ENCODE peak calls at places on chromosome 14, in nine cellular contexts. K is HEK293T; B is naive thymus-derived CD8-positive, alpha-beta T cell; Z is posterior cingulate gyrus; S is lower leg skin; I is HuH-7; D is right atrium auricular region; H is non-pigmented ciliary epithelial cell; L is coronary artery. P is an unnamed sample.

GRCh38 chr14:33475623-33476022 is 475.3 kb downstream of the EGLN3 start:
- DNase-seq in K (peak), Z (peak), D (no peak), S (no peak), I (no peak), L (no peak), H (peak), B (no peak), P (no peak)

GRCh38 chr14:64707661-64708060 is 3.4 kb downstream of the PLEKHG3 start:
- DNase-seq in H (peak), B (no peak), Z (no peak), L (peak), I (peak), D (no peak), S (peak), K (no peak), P (no peak)

GRCh38 chr14:69504775-69505174 is 20.2 kb downstream of the PLEKHD1 start:
- DNase-seq in Z (no peak), B (no peak), I (no peak), H (no peak), L (no peak), K (no peak), D (no peak), S (no peak), P (no peak)

GRCh38 chr14:92135269-92135668 is 13.5 kb downstream of the CPSF2 start:
- DNase-seq in B (no peak), I (no peak), Z (no peak), H (no peak), L (no peak), K (no peak), S (no peak), D (no peak), P (no peak)

GRCh38 chr14:24803933-24804494 is 170.0 kb upstream of the GZMB start:
- DNase-seq in D (no peak), Z (no peak), L (no peak), S (no peak), H (no peak), K (no peak), B (no peak), I (no peak), P (no peak)

GRCh38 chr14:78130356-78130755 is 39.8 kb upstream of the NRXN3 start:
- DNase-seq in D (no peak), Z (no peak), L (no peak), I (no peak), K (no peak), S (no peak), B (no peak), H (no peak), P (no peak)

GRCh38 chr14:30034049-30034635 is 106.5 kb upstream of the PRKD1 start:
- DNase-seq in K (no peak), L (no peak), H (no peak), D (no peak), Z (no peak), S (no peak), B (no peak), I (no peak), P (no peak)

GRCh38 chr14:36660736-36661505 is 739 bp upstream of the PAX9 start:
- DNase-seq in Z (no peak), D (no peak), I (no peak), H (no peak), B (no peak), K (no peak), S (no peak), L (no peak), P (no peak)

GRCh38 chr14:76773188-76773885 is 12.1 kb downstream of the VASH1 start:
- DNase-seq in K (no peak), B (no peak), Z (no peak), D (peak), I (no peak), L (peak), S (peak), H (peak), P (no peak)

GRCh38 chr14:68518910-68519686 is 273.8 kb downstream of the ZFP36L1 start:
- DNase-seq in H (no peak), I (no peak), S (peak), L (no peak), K (no peak), B (no peak), Z (no peak), D (peak), P (no peak)

GRCh38 chr14:75232597-75232996 is 46.0 kb upstream of the FOS start:
- DNase-seq in S (no peak), Z (no peak), H (no peak), K (no peak), B (peak), I (no peak), D (no peak), L (no peak), P (peak)

GRCh38 chr14:79920180-79920579 is 291.1 kb downstream of the DIO2 start:
- DNase-seq in Z (no peak), B (no peak), H (no peak), S (no peak), L (no peak), I (no peak), K (no peak), D (no peak), P (no peak)

GRCh38 chr14:29242755-29243340 is 476.3 kb downstream of the FOXG1 start:
- DNase-seq in D (no peak), B (no peak), S (no peak), K (no peak), I (no peak), H (no peak), Z (no peak), L (no peak), P (no peak)

GRCh38 chr14:91256661-91257060 is 12.2 kb upstream of the GPR68 start:
- DNase-seq in K (no peak), S (no peak), L (no peak), I (no peak), H (no peak), D (no peak), B (no peak), Z (no peak), P (no peak)

GRCh38 chr14:51419685-51420084 is 179.6 kb downstream of the TMX1 start:
- DNase-seq in Z (no peak), K (no peak), B (peak), H (no peak), S (no peak), I (no peak), L (no peak), D (no peak), P (peak)

GRCh38 chr14:74973003-74973614 is 17.7 kb upstream of the PGF start:
- DNase-seq in B (no peak), S (no peak), D (no peak), Z (no peak), L (no peak), I (no peak), K (no peak), H (no peak), P (no peak)

GRCh38 chr14:104199266-104199665 is 60.9 kb downstream of the KIF26A start:
- DNase-seq in S (no peak), D (no peak), I (no peak), B (no peak), K (no peak), Z (no peak), H (no peak), L (no peak), P (no peak)